ENCODE peak calls at places on chromosomes 2 and 18, in five cellular contexts. S is effector memory CD4-positive, alpha-beta T cell; W is brain microvascular endothelial cell; D is fibroblast of the aortic adventitia; J is stomach. H is an unnamed sample.

GRCh38 chr18:27378396-27379094 is 193.4 kb upstream of the CHST9 start:
- DNase-seq in S (no peak), W (peak), D (peak), J (no peak), H (peak)

GRCh38 chr18:32470136-32470712 is 458 bp downstream of the GAREM1 start:
- DNase-seq in S (no peak), W (peak), D (peak), J (peak), H (peak)

GRCh38 chr2:11738589-11739436 is 7.6 kb upstream of the LPIN1 start:
- DNase-seq in S (no peak), W (peak), D (peak), J (peak), H (peak)

GRCh38 chr18:41731887-41732286 is 223.1 kb upstream of the PIK3C3 start:
- DNase-seq in S (no peak), W (no peak), D (no peak), J (no peak), H (no peak)

GRCh38 chr2:173238385-173238784 is 116.3 kb upstream of the CDCA7 start:
- DNase-seq in S (no peak), W (no peak), D (no peak), J (peak), H (no peak)

GRCh38 chr2:239824866-239825704 is 200.1 kb downstream of the NDUFA10 start:
- DNase-seq in S (no peak), W (no peak), D (no peak), J (peak), H (no peak)

GRCh38 chr2:195561205-195562032 is 95.6 kb upstream of the SLC39A10 start:
- DNase-seq in S (no peak), W (peak), D (peak), J (no peak), H (no peak)

GRCh38 chr2:239685556-239685955 is 284.7 kb upstream of the HDAC4 start:
- DNase-seq in S (no peak), W (no peak), D (no peak), J (no peak), H (no peak)

GRCh38 chr2:30301551-30301950 is 70.2 kb downstream of the LBH start:
- DNase-seq in S (no peak), W (peak), D (no peak), J (no peak), H (no peak)

GRCh38 chr2:122191331-122191730 is 435.9 kb downstream of the TSN start:
- DNase-seq in S (no peak), W (peak), D (no peak), J (no peak), H (peak)

GRCh38 chr2:46096272-46096671 is 200.9 kb upstream of the EPAS1 start:
- DNase-seq in S (no peak), W (no peak), D (no peak), J (no peak), H (no peak)

GRCh38 chr2:28665041-28665704 is 86.5 kb upstream of the PPP1CB start:
- DNase-seq in S (no peak), W (peak), D (peak), J (peak), H (peak)

GRCh38 chr2:175293195-175293594 is 111.7 kb upstream of the ATP5MC3 start:
- DNase-seq in S (no peak), W (no peak), D (no peak), J (no peak), H (no peak)

GRCh38 chr18:31835528-31836138 is 75.0 kb upstream of the SLC25A52 start:
- DNase-seq in S (no peak), W (peak), D (no peak), J (no peak), H (no peak)

GRCh38 chr2:191322838-191323506 is 77.8 kb downstream of the MYO1B start:
- DNase-seq in S (no peak), W (no peak), D (no peak), J (no peak), H (no peak)

GRCh38 chr2:112794131-112794733 is 9.9 kb upstream of the IL1A start:
- DNase-seq in S (no peak), W (peak), D (peak), J (peak), H (peak)

GRCh38 chr2:100903534-100904258 is 83.8 kb downstream of the NPAS2 start:
- DNase-seq in S (no peak), W (no peak), D (no peak), J (no peak), H (no peak)

GRCh38 chr2:101340141-101340541 is 31.6 kb upstream of the RNF149 start:
- DNase-seq in S (no peak), W (no peak), D (peak), J (no peak), H (no peak)

GRCh38 chr2:209495855-209496585 is 72.2 kb downstream of the MAP2 start:
- DNase-seq in S (no peak), W (peak), D (peak), J (peak), H (peak)

GRCh38 chr18:48129621-48130082 is 199.2 kb upstream of the SMAD2 start:
- DNase-seq in S (no peak), W (no peak), D (no peak), J (no peak), H (no peak)

GRCh38 chr2:143514413-143514812 is 385.2 kb downstream of the ARHGAP15 start:
- DNase-seq in S (no peak), W (no peak), D (no peak), J (no peak), H (no peak)

GRCh38 chr2:75986617-75987016 is 275.9 kb upstream of the GCFC2 start:
- DNase-seq in S (no peak), W (no peak), D (no peak), J (no peak), H (no peak)

GRCh38 chr2:149038442-149039212 is at the start of gene LYPD6B:
- DNase-seq in S (no peak), W (no peak), D (no peak), J (peak), H (peak)

GRCh38 chr2:186544255-186544675 is 45.6 kb upstream of the ITGAV start:
- DNase-seq in S (no peak), W (peak), D (peak), J (no peak), H (no peak)

GRCh38 chr2:192978317-192978874 is 783.7 kb upstream of the TMEFF2 start:
- DNase-seq in S (no peak), W (no peak), D (no peak), J (no peak), H (no peak)

GRCh38 chr2:12424820-12425219 is 291.9 kb upstream of the TRIB2 start:
- DNase-seq in S (no peak), W (no peak), D (peak), J (peak), H (peak)

GRCh38 chr2:19878268-19879046 is 23.3 kb downstream of the TTC32 start:
- DNase-seq in S (no peak), W (no peak), D (no peak), J (no peak), H (no peak)

GRCh38 chr2:165114345-165114943 is 89.4 kb downstream of the SCN3A start:
- DNase-seq in S (no peak), W (peak), D (peak), J (no peak), H (peak)

GRCh38 chr2:8679567-8679826 is 2.4 kb upstream of the ID2 start:
- DNase-seq in S (no peak), W (no peak), D (no peak), J (no peak), H (no peak)

GRCh38 chr2:21413082-21413481 is 289.3 kb downstream of the TDRD15 start:
- DNase-seq in S (no peak), W (no peak), D (no peak), J (no peak), H (no peak)

GRCh38 chr2:120926463-120927165 is 190.9 kb downstream of the GLI2 start:
- DNase-seq in S (no peak), W (no peak), D (no peak), J (no peak), H (peak)

GRCh38 chr18:72542993-72543361 is 1.2 kb downstream of the CBLN2 start:
- DNase-seq in S (no peak), W (no peak), D (no peak), J (no peak), H (peak)
- H3K4me3 ChIP-seq in S (no peak), W (peak), D (peak), J (peak), H (no peak)

GRCh38 chr2:44086639-44087036 is 82.0 kb upstream of the PPM1B start:
- DNase-seq in S (no peak), W (no peak), D (no peak), J (no peak), H (no peak)
- H3K4me3 ChIP-seq in S (no peak), W (peak), D (no peak), J (peak), H (no peak)

GRCh38 chr2:205610437-205610836 is 71.9 kb upstream of the NRP2 start:
- DNase-seq in S (no peak), W (no peak), D (peak), J (no peak), H (no peak)
- H3K4me3 ChIP-seq in S (no peak), W (no peak), D (no peak), J (no peak), H (no peak)

DNA sequence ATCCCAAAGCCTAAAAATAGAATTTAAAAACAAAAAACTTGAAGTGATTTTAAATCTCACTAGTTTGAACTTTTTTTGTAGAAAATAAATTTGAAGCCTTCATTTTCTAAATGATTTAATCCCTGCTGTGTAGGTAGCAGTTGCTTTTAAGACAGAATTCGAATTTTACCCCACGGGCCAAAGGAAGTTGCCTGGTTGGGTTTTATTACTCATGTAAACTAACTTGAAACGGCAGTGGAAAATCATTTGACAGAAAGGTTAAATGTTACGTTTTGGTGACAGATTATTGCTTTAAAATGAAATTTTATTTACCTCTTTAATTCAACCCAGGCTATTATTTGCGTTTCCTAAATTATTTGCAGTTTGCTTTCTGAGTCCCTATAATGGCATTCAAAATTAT is 2.0 kb downstream of the MAPRE2 start:
- DNase-seq in S (no peak), W (no peak), D (no peak), J (no peak), H (no peak)
- H3K4me3 ChIP-seq in S (peak), W (no peak), D (peak), J (peak), H (no peak)

GRCh38 chr2:128622916-128623620 is 304.4 kb upstream of the HS6ST1 start:
- DNase-seq in S (no peak), W (no peak), D (peak), J (no peak), H (peak)

GRCh38 chr2:128625421-128625820 is 306.8 kb upstream of the HS6ST1 start:
- DNase-seq in S (no peak), W (no peak), D (no peak), J (no peak), H (no peak)

GRCh38 chr2:128624956-128625355 is 306.3 kb upstream of the HS6ST1 start:
- DNase-seq in S (no peak), W (no peak), D (no peak), J (no peak), H (no peak)

GRCh38 chr2:128623776-128624424 is 305.2 kb upstream of the HS6ST1 start:
- DNase-seq in S (no peak), W (peak), D (peak), J (no peak), H (peak)

DNA sequence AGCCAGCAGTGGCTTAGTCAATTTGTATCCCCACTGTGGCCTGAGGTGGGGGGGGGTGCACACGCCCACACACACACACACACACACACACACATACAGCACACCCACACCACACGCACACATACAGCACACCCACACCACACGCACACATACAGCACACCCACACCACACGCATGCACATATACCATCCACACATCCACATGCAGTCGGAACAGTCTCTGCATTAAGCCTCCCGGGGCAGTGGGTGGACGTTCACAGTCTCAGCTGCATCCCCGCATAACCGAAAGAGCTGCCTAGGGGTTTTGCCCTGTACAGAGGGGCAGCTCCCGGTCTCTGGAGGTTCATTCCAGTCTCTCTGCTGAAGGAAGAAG is 305.7 kb upstream of the HS6ST1 start:
- DNase-seq in S (no peak), W (peak), D (no peak), J (no peak), H (no peak)
- H3K4me3 ChIP-seq in S (no peak), W (no peak), D (no peak), J (no peak), H (no peak)